ENCODE peak calls at places on chromosome 2, in four cellular contexts. K, T, X and Y are unnamed samples.

GRCh38 chr2:197079414-197079813 is 152.9 kb upstream of the PGAP1 start:
- DNase-seq in K (no peak), T (no peak), X (no peak), Y (peak; percentile 77)

GRCh38 chr2:57491213-57491612 is 555.4 kb upstream of the VRK2 start:
- DNase-seq in K (no peak), T (no peak), X (no peak), Y (no peak)

GRCh38 chr2:221484761-221485499 is 87.2 kb downstream of the EPHA4 start:
- DNase-seq in K (no peak), T (no peak), X (no peak), Y (no peak)

GRCh38 chr2:10022041-10022421 is 21.3 kb upstream of the KLF11 start:
- DNase-seq in K (no peak), T (no peak), X (no peak), Y (no peak)

GRCh38 chr2:26693287-26693849 is 846 bp downstream of the KCNK3 start:
- DNase-seq in K (no peak), T (peak; percentile 82), X (peak; percentile 90), Y (no peak)

GRCh38 chr2:118237451-118237850 is 149.2 kb downstream of the INSIG2 start:
- DNase-seq in K (no peak), T (no peak), X (no peak), Y (no peak)

GRCh38 chr2:241877197-241877685 is 7.7 kb downstream of the RTP5 start:
- DNase-seq in K (no peak), T (peak; percentile 25), X (no peak), Y (no peak)

GRCh38 chr2:136423516-136423996 is 305.6 kb upstream of the CXCR4 start:
- DNase-seq in K (peak; percentile 94), T (peak; percentile 85), X (peak; percentile 86), Y (peak; percentile 48)

GRCh38 chr2:150219861-150220260 is 267.6 kb downstream of the RND3 start:
- DNase-seq in K (no peak), T (no peak), X (peak; percentile 8), Y (no peak)

GRCh38 chr2:108579631-108580030 is 45.4 kb downstream of the LIMS1 start:
- DNase-seq in K (no peak), T (no peak), X (no peak), Y (peak; percentile 68)

GRCh38 chr2:626491-627339 is 50.5 kb downstream of the TMEM18 start:
- DNase-seq in K (no peak), T (peak; percentile 64), X (peak; percentile 80), Y (no peak)

GRCh38 chr2:169300617-169301530 is 61.5 kb downstream of the LRP2 start:
- DNase-seq in K (no peak), T (no peak), X (no peak), Y (no peak)

GRCh38 chr2:51919395-51919794 is 887.5 kb upstream of the NRXN1 start:
- DNase-seq in K (no peak), T (no peak), X (peak; percentile 18), Y (peak; percentile 52)

GRCh38 chr2:144374163-144374661 is 145.7 kb downstream of the ZEB2 start:
- DNase-seq in K (no peak), T (no peak), X (no peak), Y (no peak)

GRCh38 chr2:144370937-144371584 is 148.9 kb downstream of the ZEB2 start:
- DNase-seq in K (no peak), T (no peak), X (no peak), Y (peak; percentile 87)

GRCh38 chr2:144376475-144376874 is 143.4 kb downstream of the ZEB2 start:
- DNase-seq in K (no peak), T (no peak), X (no peak), Y (no peak)

GRCh38 chr2:144369416-144369815 is 150.5 kb downstream of the ZEB2 start:
- DNase-seq in K (no peak), T (no peak), X (no peak), Y (no peak)

DNA sequence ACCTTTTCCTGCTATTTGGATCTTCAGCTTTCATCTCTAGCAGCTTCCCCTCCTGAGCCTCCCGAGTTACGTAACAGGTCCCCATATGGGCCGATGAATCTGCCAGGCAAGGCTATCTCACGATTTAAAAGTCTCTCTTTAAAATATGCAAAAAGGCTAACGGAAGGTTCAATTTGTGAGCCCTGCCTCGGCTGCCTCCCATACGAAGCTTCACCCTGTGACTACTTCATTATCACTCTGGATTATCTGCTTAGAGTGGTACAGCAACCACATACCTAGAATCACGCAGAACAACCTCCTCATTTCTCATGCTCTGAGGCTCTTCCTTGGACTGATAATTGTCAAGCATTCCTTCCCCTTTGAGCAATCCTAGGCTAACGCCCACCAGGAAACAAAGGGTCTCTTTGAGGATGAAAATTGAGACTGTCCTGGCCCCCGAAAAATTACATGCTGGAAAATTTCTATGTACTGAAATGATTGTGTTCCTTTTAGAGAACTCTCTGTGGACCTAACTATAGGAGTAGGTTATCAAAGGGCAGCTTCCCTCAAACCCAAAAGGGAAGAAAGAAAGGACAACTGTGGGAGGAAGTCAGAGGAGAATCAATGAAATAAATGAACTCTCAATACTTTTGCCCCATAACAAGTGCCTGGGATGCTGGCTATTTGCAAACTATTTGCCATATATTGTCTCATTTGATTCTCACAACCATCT is 147.3 kb downstream of the ZEB2 start:
- DNase-seq in K (no peak), T (no peak), X (no peak), Y (no peak)
- H3K4me2 ChIP-seq in K (no peak overlapping the region), T (no peak overlapping the region), X (peak overlapping the region; percentile 20), Y (peak overlapping the region; percentile 45)

DNA sequence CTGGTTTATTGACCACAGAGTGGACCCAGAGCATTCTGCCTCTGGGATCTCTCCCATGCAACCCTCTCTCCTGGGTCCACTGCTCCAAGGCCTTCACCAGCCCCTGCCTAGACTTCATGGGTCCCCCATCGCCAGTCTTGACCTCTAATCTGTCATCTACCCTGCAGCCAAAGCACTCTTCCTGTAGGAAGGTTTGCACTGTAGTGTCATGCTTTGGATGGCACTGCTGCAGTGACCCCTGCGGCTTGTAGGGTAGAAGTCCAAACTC is 41.7 kb downstream of the MYO7B start:
- DNase-seq in K (no peak), T (no peak), X (no peak), Y (no peak)
- H3K27ac ChIP-seq in K (no peak overlapping the region), T (no peak overlapping the region), X (no peak overlapping the region), Y (no peak overlapping the region)

GRCh38 chr2:167790189-167790588 is 457.2 kb downstream of the STK39 start:
- DNase-seq in K (no peak), T (no peak), X (no peak), Y (no peak)
- TF ChIP-seq CTCF in K (no peak), T (no peak), X (no peak), Y (no peak)

DNA sequence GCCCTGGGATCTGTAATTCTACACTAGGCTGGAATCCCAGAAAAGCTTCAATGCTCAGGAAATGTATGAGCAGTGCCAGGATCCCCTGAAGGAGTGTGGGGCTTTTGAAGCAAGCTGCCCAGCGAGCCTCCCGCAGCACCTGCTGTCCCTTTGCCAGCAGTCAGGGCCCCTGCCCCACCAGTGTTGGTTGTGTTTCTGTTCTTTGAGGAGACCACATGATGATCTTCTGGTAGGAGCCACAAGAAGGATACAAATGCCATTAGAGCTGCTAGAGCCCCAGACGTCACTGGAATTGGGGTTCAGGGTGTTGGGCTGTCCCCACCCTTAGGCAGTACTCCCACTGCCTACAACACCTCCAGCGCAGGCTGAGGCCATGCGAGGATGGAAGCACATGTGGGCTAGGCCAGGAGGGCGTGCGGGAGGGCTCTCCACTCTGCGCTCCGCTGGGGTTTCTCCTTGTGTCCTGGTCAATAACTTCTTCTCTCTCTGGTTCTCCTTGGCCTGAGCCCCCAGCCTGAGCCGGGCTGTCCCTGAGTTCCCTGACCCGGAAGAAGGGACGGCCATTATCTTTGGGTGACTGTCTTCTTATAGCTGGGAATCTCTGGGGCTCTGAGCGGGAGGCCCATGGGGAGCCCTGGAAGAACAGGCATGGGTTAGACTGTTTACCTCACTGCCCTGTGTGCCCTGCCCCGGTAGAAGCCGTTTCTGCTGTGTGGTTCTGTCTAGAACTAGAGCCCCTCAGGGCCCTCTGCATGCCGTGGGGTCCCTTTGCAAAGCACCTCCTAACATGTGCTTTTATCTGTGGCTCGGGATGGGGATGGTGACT is 73.9 kb downstream of the LRRFIP1 start:
- DNase-seq in K (no peak), T (no peak), X (no peak), Y (no peak)
- H3K4me2 ChIP-seq in K (peak overlapping the region; percentile 68), T (peak overlapping the region; percentile 80), X (no peak overlapping the region), Y (no peak overlapping the region)

DNA sequence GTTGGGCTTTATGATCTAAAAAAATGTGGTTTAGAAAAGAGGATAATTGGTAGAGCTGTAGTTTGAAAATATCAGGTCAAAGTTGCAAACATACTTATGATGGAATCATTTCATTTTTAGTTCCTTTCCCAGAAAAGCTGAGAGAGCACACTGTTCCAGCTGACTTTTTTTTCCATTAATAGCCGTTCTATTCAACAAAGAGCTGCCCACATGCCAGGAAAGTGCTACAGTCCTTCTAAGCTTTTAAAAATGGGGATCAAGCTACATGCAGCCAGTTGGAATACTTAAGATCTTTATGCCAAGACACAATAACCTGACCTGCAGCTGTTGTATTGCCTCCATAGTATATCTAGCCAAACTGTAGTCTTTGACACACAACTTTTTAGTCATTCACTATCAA is 111.5 kb downstream of the GALNT3 start:
- DNase-seq in K (no peak), T (no peak), X (no peak), Y (no peak)
- H3K27ac ChIP-seq in K (no peak overlapping the region), T (no peak overlapping the region), X (no peak overlapping the region), Y (no peak overlapping the region)

DNA sequence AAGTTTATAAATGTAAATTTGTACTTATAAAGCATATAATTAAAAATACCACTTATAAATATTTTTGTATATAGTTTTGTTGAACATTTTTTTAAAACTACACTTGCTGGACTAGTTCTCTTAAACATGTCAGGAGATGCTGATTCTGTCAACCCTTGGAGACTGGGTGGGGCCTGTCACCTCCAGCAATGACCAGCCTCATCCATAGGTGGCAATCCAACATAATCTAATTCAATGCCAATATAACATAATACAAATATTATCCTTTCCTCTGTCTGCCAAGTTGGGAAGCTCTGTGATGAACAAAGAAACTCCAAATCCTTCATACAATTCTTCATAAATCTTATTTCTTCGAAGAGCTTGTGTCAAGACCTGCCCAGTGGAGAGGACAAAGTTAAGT is 140.4 kb downstream of the RBMS1 start:
- DNase-seq in K (peak; percentile 33), T (no peak), X (no peak), Y (no peak)
- TF ChIP-seq CTCF in K (peak; percentile 82), T (peak; percentile 36), X (peak; percentile 12), Y (peak; percentile 4)

DNA sequence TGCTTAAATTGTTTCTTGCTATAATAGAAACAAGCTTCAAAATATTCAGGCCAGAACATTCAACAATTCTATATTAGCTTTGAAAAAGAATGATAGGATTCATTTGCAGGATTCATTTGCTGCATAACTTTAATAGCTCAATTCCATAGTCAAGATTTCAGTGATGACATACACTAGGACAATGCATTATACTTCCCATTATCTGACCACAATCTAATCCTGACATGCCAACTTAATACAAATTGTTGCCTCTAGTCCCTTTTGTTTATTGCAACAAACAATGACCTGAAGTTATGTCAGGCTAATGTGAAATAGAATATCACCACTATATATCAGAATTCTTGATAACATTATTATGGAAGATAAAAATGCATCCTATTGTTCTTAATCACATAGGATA is 169.4 kb downstream of the DNAH7 start:
- DNase-seq in K (no peak), T (no peak), X (no peak), Y (peak; percentile 10)
- H3K4me2 ChIP-seq in K (no peak overlapping the region), T (peak overlapping the region; percentile 46), X (peak overlapping the region; percentile 49), Y (peak overlapping the region; percentile 81)